ENCODE peak calls at places on chromosomes 6 and 20, in nine cellular contexts. S is pancreas; C is mesendoderm; Q is GM23338; H is breast epithelium; Y is Panc1; Z is CD8-positive, alpha-beta T cell; V is IMR-90; W is GM23248. F is an unnamed sample.

GRCh38 chr20:22680031-22680740 is 95.8 kb upstream of the FOXA2 start:
- DNase-seq in V (no peak), W (no peak), Y (no peak), S (no peak), Q (no peak), Z (no peak), C (no peak), H (no peak), F (no peak)

GRCh38 chr6:22366214-22366613 is 69.4 kb upstream of the PRL start:
- DNase-seq in C (no peak), Q (no peak), W (peak; percentile 32), Y (no peak), Z (no peak), H (no peak), V (peak; percentile 27), S (no peak), F (no peak)

GRCh38 chr20:35199696-35200095 is 26.8 kb upstream of the MMP24 start:
- DNase-seq in Z (no peak), C (no peak), H (no peak), W (peak; percentile 72), V (peak; percentile 66), Y (no peak), Q (no peak), S (no peak), F (no peak)

GRCh38 chr6:3312604-3313167 is 53.9 kb downstream of the PSMG4 start:
- DNase-seq in V (no peak), H (no peak), Y (no peak), C (no peak), W (no peak), S (no peak), Q (no peak), Z (no peak), F (no peak)

GRCh38 chr6:73394577-73395354 is at the start of gene DDX43:
- DNase-seq in Q (peak; percentile 77), W (peak; percentile 58), V (no peak), Y (peak; percentile 98), Z (no peak), S (peak; percentile 70), H (no peak), C (peak; percentile 18), F (no peak)

GRCh38 chr6:104940881-104941693 is 15.8 kb upstream of the LIN28B start:
- DNase-seq in V (peak; percentile 30), Y (no peak), Z (no peak), Q (peak; percentile 85), H (no peak), S (peak; percentile 3), W (peak; percentile 66), C (peak; percentile 89), F (no peak)

GRCh38 chr6:98832282-98833100 is 1.9 kb upstream of the POU3F2 start:
- DNase-seq in W (peak; percentile 94), Y (no peak), V (peak; percentile 74), Z (no peak), C (no peak), Q (peak; percentile 58), H (no peak), S (no peak), F (no peak)

GRCh38 chr20:18404172-18404571 is 62.7 kb downstream of the DZANK1 start:
- DNase-seq in W (peak; percentile 25), C (no peak), Y (no peak), S (no peak), Z (no peak), Q (no peak), H (peak; percentile 83), V (no peak), F (no peak)

GRCh38 chr6:168058691-168059551 is 20.1 kb downstream of the FRMD1 start:
- DNase-seq in Q (peak; percentile 62), S (no peak), C (peak; percentile 86), Y (no peak), Z (no peak), H (no peak), V (no peak), W (no peak), F (peak; percentile 17)

GRCh38 chr6:157884756-157885155 is 61.7 kb downstream of the SNX9 start:
- DNase-seq in H (no peak), W (no peak), Y (no peak), S (no peak), V (no peak), C (no peak), Q (no peak), Z (no peak), F (no peak)

DNA sequence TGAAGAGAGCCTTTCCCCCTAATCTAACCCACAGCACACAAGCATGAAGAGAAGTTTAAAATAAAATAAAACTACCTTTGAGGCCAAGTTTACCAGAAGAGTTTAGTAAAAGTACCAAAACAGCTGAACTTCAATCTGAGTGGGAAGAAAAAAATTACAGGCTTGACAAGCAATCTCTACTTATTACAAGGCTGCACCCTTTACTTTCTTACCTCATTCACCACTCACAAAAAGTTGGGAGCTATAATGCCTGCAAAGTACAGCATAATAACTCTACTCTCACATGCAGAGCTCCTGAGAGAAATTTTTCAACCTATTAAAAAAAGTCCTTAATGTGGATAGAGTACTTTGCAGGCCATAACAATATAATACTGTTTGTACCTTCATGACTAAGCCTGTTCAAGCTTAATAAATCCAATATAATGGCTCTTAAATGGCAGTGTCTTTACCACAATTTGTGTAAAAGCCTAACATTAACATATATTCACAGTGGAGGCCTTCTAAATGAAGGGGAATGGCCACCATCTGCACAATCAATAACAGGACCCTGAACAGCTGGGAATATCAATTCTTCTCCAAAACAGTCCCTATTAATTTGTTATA is 103.1 kb downstream of the DST start:
- DNase-seq in Q (no peak), Y (no peak), S (no peak), H (no peak), Z (no peak), W (no peak), V (no peak), C (no peak), F (no peak)
- H3K4me3 ChIP-seq in Q (no peak overlapping the region), Y (peak overlapping the region; percentile 2), S (peak overlapping the region; percentile 1), H (peak overlapping the region; percentile 62), Z (no peak overlapping the region), W (peak overlapping the region; percentile 78), V (peak overlapping the region; percentile 79), C (no peak overlapping the region), F (no peak overlapping the region)

GRCh38 chr6:14874975-14875677 is 370.7 kb upstream of the JARID2 start:
- DNase-seq in Q (no peak), Y (no peak), H (no peak), Z (no peak), V (no peak), C (no peak), W (no peak), S (no peak), F (no peak)
- H3K4me1 ChIP-seq in Q (peaks cover 10% of the 10 kb centered on the region), Y (no peaks in the 10 kb centered on the region), H (no peaks in the 10 kb centered on the region), Z (peaks cover 21% of the 10 kb centered on the region), V (peaks cover 11% of the 10 kb centered on the region), C (peaks cover 2% of the 10 kb centered on the region), W (peaks cover 15% of the 10 kb centered on the region), S (no peaks in the 10 kb centered on the region), F (no peaks in the 10 kb centered on the region)

GRCh38 chr20:59265298-59265697 is 35.1 kb upstream of the EDN3 start:
- DNase-seq in S (no peak), Z (no peak), W (no peak), Y (no peak), H (no peak), C (no peak), Q (no peak), V (no peak), F (no peak)
- H3K27me3 ChIP-seq in S (no peaks in the 10 kb centered on the region), Z (no peaks in the 10 kb centered on the region), W (peaks cover 3% of the 10 kb centered on the region), Y (peaks cover 25% of the 10 kb centered on the region), H (no peaks in the 10 kb centered on the region), C (no peaks in the 10 kb centered on the region), Q (no peaks in the 10 kb centered on the region), V (no peaks in the 10 kb centered on the region), F (peaks cover 92% of the 10 kb centered on the region)

DNA sequence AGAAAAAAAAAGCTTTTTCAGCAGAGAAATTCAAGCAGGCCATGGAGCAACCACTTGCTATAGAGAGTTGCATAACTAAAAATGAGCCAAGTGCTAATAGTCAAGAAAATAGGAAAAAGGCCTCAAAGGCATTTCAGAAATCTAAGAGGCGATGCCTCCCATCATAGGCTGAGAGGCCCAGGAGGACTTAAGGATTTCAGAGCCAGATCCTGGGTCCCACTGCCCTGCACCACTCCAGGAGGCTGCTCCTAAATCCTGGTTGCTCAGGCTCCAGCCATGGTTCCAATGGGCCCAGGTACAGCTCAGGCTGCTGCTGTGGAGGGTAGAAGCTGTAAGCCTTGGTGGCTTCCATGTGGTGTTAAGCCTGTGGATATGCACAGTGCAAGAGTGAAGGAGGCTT is 5.5 kb downstream of the ZNF391 start:
- DNase-seq in W (no peak), V (no peak), S (no peak), H (no peak), Z (no peak), Q (no peak), C (no peak), Y (no peak), F (no peak)
- H3K4me3 ChIP-seq in W (no peak overlapping the region), V (no peak overlapping the region), S (no peak overlapping the region), H (no peak overlapping the region), Z (no peak overlapping the region), Q (no peak overlapping the region), C (no peak overlapping the region), Y (no peak overlapping the region), F (no peak overlapping the region)

DNA sequence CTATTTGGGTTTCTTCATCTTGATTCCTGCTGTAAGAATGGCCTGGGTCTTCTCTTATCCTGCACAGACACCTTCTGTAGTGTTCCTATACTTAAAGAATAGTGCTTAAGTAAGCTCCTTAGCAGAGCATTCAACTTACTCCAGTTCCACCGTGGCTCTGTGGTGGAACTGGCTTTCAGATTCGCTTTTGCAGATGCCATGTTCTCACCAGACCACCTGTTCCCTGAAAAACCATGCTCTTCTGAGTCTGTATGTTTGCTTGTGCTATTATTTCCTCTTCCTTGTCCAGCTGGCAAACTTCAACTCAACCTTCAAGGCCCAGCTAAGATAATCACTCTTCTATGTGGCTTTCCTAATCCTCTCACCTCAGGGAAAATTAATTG is 4.9 kb downstream of the ELMO2 start:
- DNase-seq in S (peak; percentile 44), H (no peak), Y (no peak), W (no peak), V (no peak), Z (no peak), Q (no peak), C (no peak), F (peak; percentile 79)
- H3K4me1 ChIP-seq in S (peaks cover 73% of the 10 kb centered on the region), H (peaks cover 30% of the 10 kb centered on the region), Y (peaks cover 6% of the 10 kb centered on the region), W (peaks cover 49% of the 10 kb centered on the region), V (peaks cover 21% of the 10 kb centered on the region), Z (peaks cover 67% of the 10 kb centered on the region), Q (peaks cover 25% of the 10 kb centered on the region), C (peaks cover 14% of the 10 kb centered on the region), F (peaks cover 56% of the 10 kb centered on the region)

GRCh38 chr6:7727951-7728854 is 2.3 kb downstream of the BMP6 start:
- DNase-seq in H (no peak), W (peak; percentile 69), Q (peak; percentile 76), V (no peak), S (no peak), Z (no peak), C (peak; percentile 65), Y (peak; percentile 54), F (peak; percentile 54)
- H3K27me3 ChIP-seq in H (peaks cover 3% of the 10 kb centered on the region), W (no peaks in the 10 kb centered on the region), Q (peaks cover 76% of the 10 kb centered on the region), V (peaks cover 45% of the 10 kb centered on the region), S (peaks cover 19% of the 10 kb centered on the region), Z (peaks cover 22% of the 10 kb centered on the region), C (peaks cover 33% of the 10 kb centered on the region), Y (no peaks in the 10 kb centered on the region), F (peaks cover 24% of the 10 kb centered on the region)